ENCODE peak calls at places on chromosomes 11 and 22, in nine cellular contexts. One of them, this sample, is unnamed.

GRCh38 chr22:33401291-33401690 is 343.1 kb upstream of the SYN3 start:
- DNase-seq in HepG2: no peak
- DNase-seq in sigmoid colon: no peak
- DNase-seq in prostate gland: no peak
- DNase-seq in body of pancreas: no peak
- DNase-seq in suprapubic skin: no peak
- DNase-seq in A549: peak
- DNase-seq in adrenal gland: no peak
- DNase-seq in heart left ventricle: no peak
- DNase-seq in this sample: no peak

GRCh38 chr11:93904711-93905110 is 54.3 kb upstream of the VSTM5 start:
- DNase-seq in prostate gland: no peak
- DNase-seq in sigmoid colon: no peak
- DNase-seq in A549: no peak
- DNase-seq in adrenal gland: no peak
- DNase-seq in suprapubic skin: no peak
- DNase-seq in HepG2: no peak
- DNase-seq in heart left ventricle: no peak
- DNase-seq in body of pancreas: no peak
- DNase-seq in this sample: no peak

GRCh38 chr11:34792814-34793241 is 123.4 kb downstream of the APIP start:
- DNase-seq in adrenal gland: peak
- DNase-seq in HepG2: peak
- DNase-seq in prostate gland: peak
- DNase-seq in A549: no peak
- DNase-seq in sigmoid colon: no peak
- DNase-seq in body of pancreas: peak
- DNase-seq in suprapubic skin: peak
- DNase-seq in heart left ventricle: no peak
- DNase-seq in this sample: no peak

GRCh38 chr11:94747136-94748110 is 20.7 kb upstream of the AMOTL1 start:
- DNase-seq in prostate gland: no peak
- DNase-seq in sigmoid colon: no peak
- DNase-seq in adrenal gland: no peak
- DNase-seq in suprapubic skin: no peak
- DNase-seq in body of pancreas: no peak
- DNase-seq in HepG2: no peak
- DNase-seq in heart left ventricle: no peak
- DNase-seq in A549: peak
- DNase-seq in this sample: no peak

GRCh38 chr22:42172385-42173172 is 42.0 kb upstream of the CYP2D6 start:
- DNase-seq in HepG2: peak
- DNase-seq in suprapubic skin: no peak
- DNase-seq in body of pancreas: no peak
- DNase-seq in A549: no peak
- DNase-seq in prostate gland: no peak
- DNase-seq in heart left ventricle: no peak
- DNase-seq in adrenal gland: peak
- DNase-seq in sigmoid colon: no peak
- DNase-seq in this sample: no peak

GRCh38 chr11:78244546-78245315 is 56.0 kb downstream of the USP35 start:
- DNase-seq in heart left ventricle: no peak
- DNase-seq in body of pancreas: no peak
- DNase-seq in HepG2: no peak
- DNase-seq in adrenal gland: no peak
- DNase-seq in A549: no peak
- DNase-seq in suprapubic skin: no peak
- DNase-seq in sigmoid colon: no peak
- DNase-seq in prostate gland: no peak
- DNase-seq in this sample: no peak

GRCh38 chr22:38704568-38705234 is 1.0 kb upstream of the GTPBP1 start:
- DNase-seq in sigmoid colon: no peak
- DNase-seq in prostate gland: no peak
- DNase-seq in A549: no peak
- DNase-seq in HepG2: peak
- DNase-seq in suprapubic skin: no peak
- DNase-seq in adrenal gland: no peak
- DNase-seq in body of pancreas: no peak
- DNase-seq in heart left ventricle: no peak
- DNase-seq in this sample: no peak

GRCh38 chr22:49046000-49046545 is 781.6 kb downstream of the BRD1 start:
- DNase-seq in adrenal gland: no peak
- DNase-seq in HepG2: no peak
- DNase-seq in sigmoid colon: no peak
- DNase-seq in body of pancreas: no peak
- DNase-seq in heart left ventricle: no peak
- DNase-seq in suprapubic skin: no peak
- DNase-seq in prostate gland: no peak
- DNase-seq in A549: no peak
- DNase-seq in this sample: no peak

GRCh38 chr11:91164452-91164822 is 941.6 kb upstream of the CHORDC1 start:
- DNase-seq in prostate gland: no peak
- DNase-seq in sigmoid colon: no peak
- DNase-seq in adrenal gland: no peak
- DNase-seq in heart left ventricle: no peak
- DNase-seq in HepG2: no peak
- DNase-seq in suprapubic skin: no peak
- DNase-seq in A549: peak
- DNase-seq in body of pancreas: no peak
- DNase-seq in this sample: no peak

GRCh38 chr11:115869780-115870431 is 365.7 kb upstream of the CADM1 start:
- DNase-seq in HepG2: peak
- DNase-seq in A549: peak
- DNase-seq in body of pancreas: no peak
- DNase-seq in adrenal gland: no peak
- DNase-seq in sigmoid colon: no peak
- DNase-seq in prostate gland: no peak
- DNase-seq in suprapubic skin: no peak
- DNase-seq in heart left ventricle: no peak
- DNase-seq in this sample: no peak

GRCh38 chr11:85718991-85719807 is 33.2 kb upstream of the CCDC89 start:
- DNase-seq in A549: peak
- DNase-seq in prostate gland: no peak
- DNase-seq in suprapubic skin: no peak
- DNase-seq in HepG2: peak
- DNase-seq in heart left ventricle: peak
- DNase-seq in sigmoid colon: peak
- DNase-seq in body of pancreas: peak
- DNase-seq in adrenal gland: peak
- DNase-seq in this sample: no peak

GRCh38 chr11:84663731-84664130 is 963.4 kb downstream of the DLG2 start:
- DNase-seq in prostate gland: no peak
- DNase-seq in sigmoid colon: no peak
- DNase-seq in A549: no peak
- DNase-seq in adrenal gland: no peak
- DNase-seq in suprapubic skin: no peak
- DNase-seq in HepG2: no peak
- DNase-seq in body of pancreas: no peak
- DNase-seq in heart left ventricle: no peak
- DNase-seq in this sample: no peak

GRCh38 chr11:12765428-12765827 is 91.2 kb downstream of the TEAD1 start:
- DNase-seq in adrenal gland: no peak
- DNase-seq in heart left ventricle: peak
- DNase-seq in prostate gland: no peak
- DNase-seq in sigmoid colon: no peak
- DNase-seq in A549: no peak
- DNase-seq in body of pancreas: peak
- DNase-seq in suprapubic skin: no peak
- DNase-seq in HepG2: no peak
- DNase-seq in this sample: no peak

GRCh38 chr11:128496684-128497056 is 90.7 kb downstream of the ETS1 start:
- DNase-seq in HepG2: no peak
- DNase-seq in adrenal gland: no peak
- DNase-seq in heart left ventricle: no peak
- DNase-seq in prostate gland: no peak
- DNase-seq in suprapubic skin: no peak
- DNase-seq in A549: peak
- DNase-seq in sigmoid colon: no peak
- DNase-seq in body of pancreas: no peak
- DNase-seq in this sample: no peak

GRCh38 chr11:128496249-128496648 is 91.1 kb downstream of the ETS1 start:
- DNase-seq in prostate gland: no peak
- DNase-seq in body of pancreas: no peak
- DNase-seq in sigmoid colon: no peak
- DNase-seq in suprapubic skin: no peak
- DNase-seq in A549: no peak
- DNase-seq in HepG2: no peak
- DNase-seq in adrenal gland: no peak
- DNase-seq in heart left ventricle: no peak
- DNase-seq in this sample: no peak

GRCh38 chr11:128499613-128500213 is 87.6 kb downstream of the ETS1 start:
- DNase-seq in adrenal gland: no peak
- DNase-seq in A549: no peak
- DNase-seq in body of pancreas: no peak
- DNase-seq in HepG2: no peak
- DNase-seq in sigmoid colon: no peak
- DNase-seq in prostate gland: no peak
- DNase-seq in suprapubic skin: no peak
- DNase-seq in heart left ventricle: no peak
- DNase-seq in this sample: no peak

GRCh38 chr11:128498846-128499245 is 88.5 kb downstream of the ETS1 start:
- DNase-seq in A549: no peak
- DNase-seq in sigmoid colon: no peak
- DNase-seq in body of pancreas: no peak
- DNase-seq in heart left ventricle: no peak
- DNase-seq in prostate gland: no peak
- DNase-seq in adrenal gland: no peak
- DNase-seq in HepG2: no peak
- DNase-seq in suprapubic skin: no peak
- DNase-seq in this sample: no peak

GRCh38 chr11:128497057-128497957 is 90.1 kb downstream of the ETS1 start:
- DNase-seq in prostate gland: peak
- DNase-seq in suprapubic skin: no peak
- DNase-seq in sigmoid colon: peak
- DNase-seq in adrenal gland: peak
- DNase-seq in HepG2: no peak
- DNase-seq in A549: peak
- DNase-seq in body of pancreas: peak
- DNase-seq in heart left ventricle: peak
- DNase-seq in this sample: no peak
- TF ChIP-seq POLR2A in prostate gland: no peak
- TF ChIP-seq POLR2A in suprapubic skin: no peak
- TF ChIP-seq POLR2A in sigmoid colon: no peak
- TF ChIP-seq POLR2A in adrenal gland: peak
- TF ChIP-seq POLR2A in HepG2: no peak
- TF ChIP-seq POLR2A in A549: no peak
- TF ChIP-seq POLR2A in body of pancreas: no peak
- TF ChIP-seq POLR2A in heart left ventricle: no peak
- TF ChIP-seq POLR2A in this sample: no peak

GRCh38 chr11:20127671-20128527 is 32.4 kb downstream of the DBX1 start:
- DNase-seq in heart left ventricle: peak
- DNase-seq in prostate gland: peak
- DNase-seq in suprapubic skin: no peak
- DNase-seq in sigmoid colon: peak
- DNase-seq in A549: peak
- DNase-seq in body of pancreas: peak
- DNase-seq in HepG2: peak
- DNase-seq in adrenal gland: peak
- DNase-seq in this sample: peak
- H3K27ac ChIP-seq in heart left ventricle: no peak
- H3K27ac ChIP-seq in prostate gland: no peak
- H3K27ac ChIP-seq in suprapubic skin: no peak
- H3K27ac ChIP-seq in sigmoid colon: no peak
- H3K27ac ChIP-seq in A549: peak
- H3K27ac ChIP-seq in body of pancreas: no peak
- H3K27ac ChIP-seq in HepG2: no peak
- H3K27ac ChIP-seq in adrenal gland: no peak
- H3K27ac ChIP-seq in this sample: no peak

GRCh38 chr11:64244107-64244506 is 2.6 kb downstream of the PPP1R14B start:
- DNase-seq in adrenal gland: no peak
- DNase-seq in suprapubic skin: no peak
- DNase-seq in heart left ventricle: no peak
- DNase-seq in body of pancreas: no peak
- DNase-seq in prostate gland: no peak
- DNase-seq in HepG2: no peak
- DNase-seq in A549: no peak
- DNase-seq in sigmoid colon: no peak
- DNase-seq in this sample: no peak

GRCh38 chr11:64244966-64245365 is 1.8 kb downstream of the PPP1R14B start:
- DNase-seq in sigmoid colon: no peak
- DNase-seq in A549: no peak
- DNase-seq in body of pancreas: no peak
- DNase-seq in adrenal gland: peak
- DNase-seq in heart left ventricle: no peak
- DNase-seq in suprapubic skin: no peak
- DNase-seq in HepG2: no peak
- DNase-seq in prostate gland: no peak
- DNase-seq in this sample: peak

GRCh38 chr11:64241430-64242153 is 697 bp downstream of the FKBP2 start:
- DNase-seq in heart left ventricle: peak
- DNase-seq in A549: peak
- DNase-seq in sigmoid colon: peak
- DNase-seq in prostate gland: peak
- DNase-seq in body of pancreas: peak
- DNase-seq in HepG2: peak
- DNase-seq in adrenal gland: peak
- DNase-seq in suprapubic skin: peak
- DNase-seq in this sample: peak

GRCh38 chr11:64241175-64241429 is 207 bp downstream of the FKBP2 start:
- DNase-seq in heart left ventricle: no peak
- DNase-seq in HepG2: no peak
- DNase-seq in prostate gland: no peak
- DNase-seq in sigmoid colon: no peak
- DNase-seq in adrenal gland: no peak
- DNase-seq in body of pancreas: no peak
- DNase-seq in suprapubic skin: no peak
- DNase-seq in A549: peak
- DNase-seq in this sample: no peak

GRCh38 chr11:64242920-64243854 is 2.3 kb downstream of the FKBP2 start:
- DNase-seq in HepG2: no peak
- DNase-seq in heart left ventricle: no peak
- DNase-seq in adrenal gland: peak
- DNase-seq in A549: no peak
- DNase-seq in body of pancreas: no peak
- DNase-seq in sigmoid colon: no peak
- DNase-seq in prostate gland: no peak
- DNase-seq in suprapubic skin: no peak
- DNase-seq in this sample: no peak
- TF ChIP-seq POLR2A in HepG2: peak
- TF ChIP-seq POLR2A in heart left ventricle: no peak
- TF ChIP-seq POLR2A in adrenal gland: no peak
- TF ChIP-seq POLR2A in A549: no peak
- TF ChIP-seq POLR2A in body of pancreas: no peak
- TF ChIP-seq POLR2A in sigmoid colon: no peak
- TF ChIP-seq POLR2A in prostate gland: no peak
- TF ChIP-seq POLR2A in suprapubic skin: no peak
- TF ChIP-seq POLR2A in this sample: no peak

DNA sequence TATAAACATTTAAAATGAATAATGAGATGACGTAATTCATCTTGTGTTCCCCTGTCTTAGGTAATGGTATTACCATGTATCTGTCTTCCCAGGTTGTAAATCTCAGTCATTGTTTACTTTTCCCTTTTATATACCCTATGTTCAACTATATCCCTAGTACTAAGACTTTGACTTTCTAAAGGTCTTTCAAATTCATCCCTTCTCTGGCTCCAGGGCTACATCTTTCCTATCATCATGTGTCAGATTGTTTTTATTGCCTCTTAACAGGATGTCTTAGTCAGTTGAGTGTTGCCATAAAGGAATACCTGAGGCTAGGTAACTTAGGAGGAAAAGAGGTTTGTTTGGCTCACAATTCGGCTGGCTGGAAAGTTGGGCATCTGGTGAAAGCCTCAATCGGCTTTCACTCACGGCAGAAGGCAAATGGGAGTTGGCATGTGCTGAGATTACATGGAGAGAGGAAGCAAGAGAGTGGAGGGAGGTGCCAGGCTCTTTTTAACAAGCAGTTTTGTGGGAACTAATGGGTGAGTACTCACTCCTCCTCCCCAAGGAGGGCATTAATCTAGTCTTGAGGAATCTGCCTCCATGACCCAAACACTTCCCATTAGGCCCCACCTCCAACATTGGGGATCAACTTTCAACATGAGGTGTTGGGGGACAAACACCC is 11.6 kb upstream of the DLAT start:
- DNase-seq in HepG2: no peak
- DNase-seq in suprapubic skin: no peak
- DNase-seq in heart left ventricle: no peak
- DNase-seq in prostate gland: no peak
- DNase-seq in A549: no peak
- DNase-seq in sigmoid colon: no peak
- DNase-seq in body of pancreas: no peak
- DNase-seq in adrenal gland: no peak
- DNase-seq in this sample: no peak
- H3K27ac ChIP-seq in HepG2: no peak
- H3K27ac ChIP-seq in suprapubic skin: no peak
- H3K27ac ChIP-seq in heart left ventricle: peak
- H3K27ac ChIP-seq in prostate gland: no peak
- H3K27ac ChIP-seq in A549: no peak
- H3K27ac ChIP-seq in sigmoid colon: peak
- H3K27ac ChIP-seq in body of pancreas: no peak
- H3K27ac ChIP-seq in adrenal gland: no peak
- H3K27ac ChIP-seq in this sample: no peak

This sample was measured in spleen.